ENCODE peak calls at places on chromosomes 12 and 14, in seven cellular contexts. One of them, this sample, is unnamed.
A peak's percentile ranks its signal among the peaks of the same experiment; 100 is the strongest.

GRCh38 chr12:34218193-34219045 is 196.1 kb downstream of the ALG10 start:
- DNase-seq in tibial artery: no peak
- DNase-seq in left lung: peak; percentile 47
- DNase-seq in tibial nerve: peak; percentile 34
- DNase-seq in body of pancreas: peak; percentile 81
- DNase-seq in lower lobe of right lung: peak; percentile 69
- DNase-seq in gastrocnemius medialis: peak; percentile 30
- DNase-seq in this sample: peak; percentile 78

GRCh38 chr14:69316449-69317391 is 56.8 kb downstream of the GALNT16 start:
- DNase-seq in body of pancreas: peak; percentile 17
- DNase-seq in left lung: peak; percentile 74
- DNase-seq in gastrocnemius medialis: peak; percentile 72
- DNase-seq in tibial nerve: peak; percentile 20
- DNase-seq in tibial artery: peak; percentile 89
- DNase-seq in lower lobe of right lung: peak; percentile 58
- DNase-seq in this sample: peak; percentile 61

GRCh38 chr12:23472329-23472971 is 477.0 kb downstream of the SOX5 start:
- DNase-seq in body of pancreas: no peak
- DNase-seq in left lung: peak; percentile 80
- DNase-seq in lower lobe of right lung: peak; percentile 76
- DNase-seq in tibial artery: no peak
- DNase-seq in gastrocnemius medialis: no peak
- DNase-seq in tibial nerve: no peak
- DNase-seq in this sample: peak; percentile 75

GRCh38 chr12:74424778-74425177 is 112.9 kb upstream of the ATXN7L3B start:
- DNase-seq in tibial nerve: no peak
- DNase-seq in lower lobe of right lung: no peak
- DNase-seq in tibial artery: no peak
- DNase-seq in body of pancreas: no peak
- DNase-seq in gastrocnemius medialis: no peak
- DNase-seq in left lung: no peak
- DNase-seq in this sample: no peak

GRCh38 chr12:131060011-131060703 is 106.5 kb downstream of the ADGRD1 start:
- DNase-seq in body of pancreas: no peak
- DNase-seq in gastrocnemius medialis: no peak
- DNase-seq in left lung: no peak
- DNase-seq in tibial nerve: peak; percentile 13
- DNase-seq in tibial artery: peak; percentile 54
- DNase-seq in lower lobe of right lung: peak; percentile 36
- DNase-seq in this sample: peak; percentile 47

GRCh38 chr14:105884808-105885281 is 358.5 kb downstream of the TMEM121 start:
- DNase-seq in tibial artery: peak; percentile 38
- DNase-seq in left lung: peak; percentile 12
- DNase-seq in gastrocnemius medialis: no peak
- DNase-seq in lower lobe of right lung: peak; percentile 11
- DNase-seq in tibial nerve: no peak
- DNase-seq in body of pancreas: peak; percentile 1
- DNase-seq in this sample: no peak

GRCh38 chr12:630656-631632 is 32.3 kb downstream of the NINJ2 start:
- DNase-seq in lower lobe of right lung: peak; percentile 86
- DNase-seq in left lung: peak; percentile 84
- DNase-seq in gastrocnemius medialis: peak; percentile 33
- DNase-seq in tibial nerve: no peak
- DNase-seq in tibial artery: peak; percentile 82
- DNase-seq in body of pancreas: no peak
- DNase-seq in this sample: peak; percentile 91

GRCh38 chr14:61646366-61647101 is 48.8 kb upstream of the HIF1A start:
- DNase-seq in left lung: no peak
- DNase-seq in tibial nerve: no peak
- DNase-seq in lower lobe of right lung: no peak
- DNase-seq in tibial artery: no peak
- DNase-seq in gastrocnemius medialis: no peak
- DNase-seq in body of pancreas: no peak
- DNase-seq in this sample: no peak

GRCh38 chr12:29888777-29889176 is 105.0 kb upstream of the TMTC1 start:
- DNase-seq in gastrocnemius medialis: no peak
- DNase-seq in left lung: no peak
- DNase-seq in lower lobe of right lung: no peak
- DNase-seq in tibial artery: no peak
- DNase-seq in tibial nerve: no peak
- DNase-seq in body of pancreas: no peak
- DNase-seq in this sample: no peak

GRCh38 chr12:112130461-112130998 is 5.2 kb downstream of the TRAFD1 start:
- DNase-seq in body of pancreas: no peak
- DNase-seq in left lung: no peak
- DNase-seq in tibial artery: no peak
- DNase-seq in tibial nerve: no peak
- DNase-seq in lower lobe of right lung: no peak
- DNase-seq in gastrocnemius medialis: no peak
- DNase-seq in this sample: no peak
- H3K27ac ChIP-seq in body of pancreas: peak overlapping the region; percentile 78
- H3K27ac ChIP-seq in left lung: peak overlapping the region; percentile 81
- H3K27ac ChIP-seq in tibial artery: peak overlapping the region; percentile 17
- H3K27ac ChIP-seq in tibial nerve: peak overlapping the region; percentile 71
- H3K27ac ChIP-seq in lower lobe of right lung: peak overlapping the region; percentile 78
- H3K27ac ChIP-seq in gastrocnemius medialis: peak overlapping the region; percentile 65
- H3K27ac ChIP-seq in this sample: peak overlapping the region; percentile 82

GRCh38 chr12:26034371-26035142 is 76.1 kb downstream of the RASSF8 start:
- DNase-seq in lower lobe of right lung: no peak
- DNase-seq in left lung: no peak
- DNase-seq in tibial nerve: no peak
- DNase-seq in tibial artery: no peak
- DNase-seq in body of pancreas: no peak
- DNase-seq in gastrocnemius medialis: no peak
- DNase-seq in this sample: no peak
- H3K27ac ChIP-seq in lower lobe of right lung: no peak overlapping the region
- H3K27ac ChIP-seq in left lung: no peak overlapping the region
- H3K27ac ChIP-seq in tibial nerve: peak overlapping the region; percentile 47
- H3K27ac ChIP-seq in tibial artery: no peak overlapping the region
- H3K27ac ChIP-seq in body of pancreas: no peak overlapping the region
- H3K27ac ChIP-seq in gastrocnemius medialis: no peak overlapping the region
- H3K27ac ChIP-seq in this sample: no peak overlapping the region

DNA sequence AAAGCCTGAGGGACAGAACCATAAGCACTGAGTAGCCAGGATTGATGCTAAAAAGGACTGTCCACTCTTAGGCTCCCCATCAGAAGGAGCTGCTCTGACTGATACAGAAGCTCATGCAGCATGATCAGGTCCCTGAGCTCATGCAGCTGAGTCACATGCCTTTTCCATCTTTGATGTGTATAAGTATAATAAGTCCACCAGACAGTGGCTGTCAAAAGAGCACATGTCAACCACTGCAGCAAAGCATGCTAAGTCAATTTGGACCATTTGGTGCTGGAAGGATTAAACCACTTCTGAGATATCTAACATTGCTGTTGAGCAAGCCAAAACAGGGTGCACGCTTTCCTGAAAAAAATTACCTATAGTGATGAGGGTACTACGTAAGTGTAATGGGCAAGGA is 144.1 kb downstream of the NTF3 start:
- DNase-seq in body of pancreas: no peak
- DNase-seq in tibial nerve: no peak
- DNase-seq in gastrocnemius medialis: no peak
- DNase-seq in tibial artery: no peak
- DNase-seq in left lung: no peak
- DNase-seq in lower lobe of right lung: no peak
- DNase-seq in this sample: no peak
- H3K27ac ChIP-seq in body of pancreas: no peak overlapping the region
- H3K27ac ChIP-seq in tibial nerve: no peak overlapping the region
- H3K27ac ChIP-seq in gastrocnemius medialis: no peak overlapping the region
- H3K27ac ChIP-seq in tibial artery: no peak overlapping the region
- H3K27ac ChIP-seq in left lung: no peak overlapping the region
- H3K27ac ChIP-seq in lower lobe of right lung: no peak overlapping the region
- H3K27ac ChIP-seq in this sample: no peak overlapping the region

GRCh38 chr12:54977155-54977554 is 7.4 kb downstream of the TESPA1 start:
- DNase-seq in body of pancreas: no peak
- DNase-seq in tibial artery: no peak
- DNase-seq in tibial nerve: no peak
- DNase-seq in left lung: no peak
- DNase-seq in lower lobe of right lung: no peak
- DNase-seq in gastrocnemius medialis: no peak
- DNase-seq in this sample: no peak
- H3K27ac ChIP-seq in body of pancreas: no peak overlapping the region
- H3K27ac ChIP-seq in tibial artery: no peak overlapping the region
- H3K27ac ChIP-seq in tibial nerve: no peak overlapping the region
- H3K27ac ChIP-seq in left lung: no peak overlapping the region
- H3K27ac ChIP-seq in lower lobe of right lung: no peak overlapping the region
- H3K27ac ChIP-seq in gastrocnemius medialis: no peak overlapping the region
- H3K27ac ChIP-seq in this sample: no peak overlapping the region

DNA sequence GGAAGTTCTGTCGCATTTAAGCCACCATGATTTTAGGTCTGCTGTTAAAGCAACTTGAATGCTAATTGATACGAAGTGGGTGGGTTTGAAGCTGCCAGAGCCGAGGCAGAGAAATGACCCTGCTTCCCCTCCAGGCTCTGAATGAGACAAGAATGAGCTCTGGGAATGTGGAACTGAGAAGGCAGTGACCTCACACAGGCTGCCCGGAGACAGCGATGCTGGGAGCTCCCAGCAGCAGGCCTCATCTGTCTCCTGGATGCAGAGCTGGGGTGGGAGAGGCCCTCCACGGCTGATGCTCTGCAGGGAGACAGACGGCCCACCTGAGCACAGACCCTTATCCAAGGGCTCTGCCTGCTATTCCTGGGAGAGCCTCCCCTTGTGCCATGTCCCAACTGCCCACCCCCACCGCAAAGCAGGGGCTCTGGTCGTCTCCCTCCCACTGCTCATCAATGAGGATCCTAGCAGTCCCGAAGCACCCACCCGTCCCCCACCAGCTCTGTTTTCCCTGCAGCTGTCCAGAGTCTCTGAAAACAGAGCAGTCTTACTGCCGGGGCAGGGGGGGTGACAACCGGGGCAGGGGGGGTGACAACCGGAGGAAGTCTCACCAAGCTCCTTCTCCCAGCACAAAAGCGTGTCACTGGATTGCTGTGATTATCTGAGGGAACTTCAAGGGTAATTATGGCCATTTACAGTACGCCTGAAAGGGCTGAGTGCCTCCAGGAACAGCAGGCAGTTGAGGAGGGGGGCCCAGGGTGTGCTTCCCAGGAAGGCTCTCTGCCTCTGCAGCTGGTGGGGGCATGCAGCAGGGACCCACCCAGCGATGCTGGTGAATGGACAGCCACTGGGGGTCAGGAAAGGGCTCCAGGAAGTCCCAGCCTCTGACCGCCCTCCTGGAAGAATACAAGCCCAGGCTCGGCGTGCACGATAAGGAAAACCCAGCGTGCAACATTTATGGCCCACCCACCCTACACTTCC is 67.8 kb downstream of the CHGA start:
- DNase-seq in left lung: no peak
- DNase-seq in tibial nerve: no peak
- DNase-seq in tibial artery: no peak
- DNase-seq in lower lobe of right lung: peak; percentile 44
- DNase-seq in body of pancreas: no peak
- DNase-seq in gastrocnemius medialis: no peak
- DNase-seq in this sample: no peak
- H3K27ac ChIP-seq in left lung: no peak overlapping the region
- H3K27ac ChIP-seq in tibial nerve: peak overlapping the region; percentile 80
- H3K27ac ChIP-seq in tibial artery: no peak overlapping the region
- H3K27ac ChIP-seq in lower lobe of right lung: no peak overlapping the region
- H3K27ac ChIP-seq in body of pancreas: no peak overlapping the region
- H3K27ac ChIP-seq in gastrocnemius medialis: no peak overlapping the region
- H3K27ac ChIP-seq in this sample: no peak overlapping the region

DNA sequence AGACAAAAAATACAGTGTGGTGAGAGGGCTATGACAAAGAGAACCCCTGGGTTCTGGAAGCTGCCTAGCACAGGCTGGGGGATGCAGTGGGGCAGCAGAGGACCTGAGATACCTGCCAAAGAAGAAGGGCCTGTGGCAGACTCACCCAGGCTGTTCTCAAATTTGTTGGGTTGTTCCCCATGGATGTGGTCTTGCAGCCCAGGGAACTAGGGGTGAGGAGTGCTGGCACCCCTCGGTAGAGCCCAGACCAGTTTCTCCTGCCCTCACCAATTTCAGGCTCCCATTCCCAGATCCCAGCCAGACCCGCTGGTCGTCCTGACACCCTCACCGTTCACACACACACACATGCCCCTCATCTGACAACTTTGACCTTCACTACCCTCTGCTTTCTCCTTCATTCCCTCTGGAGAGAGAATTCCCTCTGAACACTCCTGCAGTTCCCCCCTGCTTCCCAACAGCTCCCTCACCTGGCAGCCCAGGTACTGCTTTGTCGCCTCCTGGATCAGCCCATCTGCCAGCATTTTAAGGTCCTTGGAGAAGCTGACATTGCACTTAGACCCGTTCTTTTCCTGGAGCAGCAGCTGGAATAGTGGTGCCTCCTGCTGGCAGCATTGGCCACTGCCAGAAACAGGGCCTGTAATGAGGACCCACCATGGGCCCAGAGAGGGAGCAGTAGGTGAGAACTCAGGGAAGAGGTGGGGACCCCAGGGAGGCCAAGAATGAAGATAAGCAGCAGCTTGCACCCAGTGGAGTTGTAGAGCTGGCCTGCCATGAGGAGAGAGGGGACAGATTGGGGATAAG is 5.9 kb upstream of the GDF11 start:
- DNase-seq in tibial nerve: no peak
- DNase-seq in left lung: peak; percentile 78
- DNase-seq in tibial artery: peak; percentile 83
- DNase-seq in lower lobe of right lung: peak; percentile 80
- DNase-seq in body of pancreas: peak; percentile 90
- DNase-seq in gastrocnemius medialis: peak; percentile 50
- DNase-seq in this sample: peak; percentile 89
- H3K27ac ChIP-seq in tibial nerve: peak overlapping the region; percentile 93
- H3K27ac ChIP-seq in left lung: peak overlapping the region; percentile 88
- H3K27ac ChIP-seq in tibial artery: peak overlapping the region; percentile 71
- H3K27ac ChIP-seq in lower lobe of right lung: no peak overlapping the region
- H3K27ac ChIP-seq in body of pancreas: peak overlapping the region; percentile 80
- H3K27ac ChIP-seq in gastrocnemius medialis: no peak overlapping the region
- H3K27ac ChIP-seq in this sample: no peak overlapping the region

DNA sequence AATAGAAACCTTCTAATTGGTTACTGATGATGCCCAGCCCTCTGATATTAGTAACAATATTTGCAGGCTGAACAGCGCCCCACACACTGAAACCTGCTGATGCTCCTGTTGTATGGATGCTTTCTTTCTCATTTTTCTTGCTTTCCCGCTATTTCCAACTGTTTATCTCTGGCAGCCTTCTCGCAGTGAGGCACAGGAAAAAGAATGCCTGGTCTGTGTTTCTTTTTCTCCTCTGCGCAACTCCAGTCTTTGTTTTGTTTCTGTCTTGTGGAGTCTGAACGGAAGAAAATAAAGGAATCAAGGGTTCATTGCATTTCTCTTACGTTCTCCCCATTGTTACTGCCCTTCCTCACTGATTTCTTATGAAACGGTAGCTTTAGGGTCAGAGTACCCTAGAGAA is 451.2 kb downstream of the EGLN3 start:
- DNase-seq in body of pancreas: no peak
- DNase-seq in gastrocnemius medialis: no peak
- DNase-seq in left lung: no peak
- DNase-seq in tibial artery: no peak
- DNase-seq in lower lobe of right lung: no peak
- DNase-seq in tibial nerve: no peak
- DNase-seq in this sample: no peak
- H3K27ac ChIP-seq in body of pancreas: no peak overlapping the region
- H3K27ac ChIP-seq in gastrocnemius medialis: no peak overlapping the region
- H3K27ac ChIP-seq in left lung: no peak overlapping the region
- H3K27ac ChIP-seq in tibial artery: no peak overlapping the region
- H3K27ac ChIP-seq in lower lobe of right lung: no peak overlapping the region
- H3K27ac ChIP-seq in tibial nerve: no peak overlapping the region
- H3K27ac ChIP-seq in this sample: no peak overlapping the region

GRCh38 chr12:106179086-106179485 is 40.3 kb upstream of the NUAK1 start:
- DNase-seq in tibial nerve: peak; percentile 47
- DNase-seq in tibial artery: no peak
- DNase-seq in lower lobe of right lung: no peak
- DNase-seq in gastrocnemius medialis: peak; percentile 42
- DNase-seq in left lung: no peak
- DNase-seq in body of pancreas: peak; percentile 15
- DNase-seq in this sample: no peak
- H3K27ac ChIP-seq in tibial nerve: peak overlapping the region; percentile 82
- H3K27ac ChIP-seq in tibial artery: peak overlapping the region; percentile 32
- H3K27ac ChIP-seq in lower lobe of right lung: no peak overlapping the region
- H3K27ac ChIP-seq in gastrocnemius medialis: peak overlapping the region; percentile 65
- H3K27ac ChIP-seq in left lung: no peak overlapping the region
- H3K27ac ChIP-seq in body of pancreas: peak overlapping the region; percentile 19
- H3K27ac ChIP-seq in this sample: no peak overlapping the region